ENCODE peak calls at places on chromosomes 11 and 22, in seven cellular contexts. One of them, this sample, is unnamed.

GRCh38 chr11:14642453-14642852 is 1.2 kb upstream of the PDE3B start:
- DNase-seq in AG04449: no peak
- DNase-seq in midbrain: no peak
- DNase-seq in GM23338: no peak
- DNase-seq in caudate nucleus: no peak
- DNase-seq in activated CD4-positive, alpha-beta memory T cell treated with anti-CD3 and anti-CD28 coated beads for 36 hours: no peak
- DNase-seq in epithelial cell of esophagus: no peak
- DNase-seq in this sample: no peak

GRCh38 chr11:129435499-129436245 is 60.0 kb downstream of the BARX2 start:
- DNase-seq in AG04449: no peak
- DNase-seq in caudate nucleus: no peak
- DNase-seq in activated CD4-positive, alpha-beta memory T cell treated with anti-CD3 and anti-CD28 coated beads for 36 hours: no peak
- DNase-seq in epithelial cell of esophagus: peak; percentile 80
- DNase-seq in GM23338: no peak
- DNase-seq in midbrain: no peak
- DNase-seq in this sample: no peak

GRCh38 chr11:33160147-33160546 is 1.1 kb downstream of the CSTF3 start:
- DNase-seq in AG04449: no peak
- DNase-seq in GM23338: peak; percentile 54
- DNase-seq in midbrain: no peak
- DNase-seq in activated CD4-positive, alpha-beta memory T cell treated with anti-CD3 and anti-CD28 coated beads for 36 hours: no peak
- DNase-seq in epithelial cell of esophagus: peak; percentile 40
- DNase-seq in caudate nucleus: no peak
- DNase-seq in this sample: no peak

GRCh38 chr11:82845336-82846036 is 54.7 kb downstream of the PRCP start:
- DNase-seq in AG04449: no peak
- DNase-seq in epithelial cell of esophagus: no peak
- DNase-seq in caudate nucleus: no peak
- DNase-seq in activated CD4-positive, alpha-beta memory T cell treated with anti-CD3 and anti-CD28 coated beads for 36 hours: no peak
- DNase-seq in GM23338: no peak
- DNase-seq in midbrain: peak; percentile 77
- DNase-seq in this sample: no peak

GRCh38 chr11:27242591-27242990 is 120.4 kb downstream of the CCDC34 start:
- DNase-seq in midbrain: no peak
- DNase-seq in AG04449: peak; percentile 89
- DNase-seq in epithelial cell of esophagus: no peak
- DNase-seq in caudate nucleus: no peak
- DNase-seq in GM23338: no peak
- DNase-seq in activated CD4-positive, alpha-beta memory T cell treated with anti-CD3 and anti-CD28 coated beads for 36 hours: no peak
- DNase-seq in this sample: no peak

GRCh38 chr11:61694971-61695706 is 14.9 kb downstream of the DAGLA start:
- DNase-seq in caudate nucleus: peak; percentile 26
- DNase-seq in epithelial cell of esophagus: no peak
- DNase-seq in activated CD4-positive, alpha-beta memory T cell treated with anti-CD3 and anti-CD28 coated beads for 36 hours: no peak
- DNase-seq in AG04449: no peak
- DNase-seq in midbrain: peak; percentile 52
- DNase-seq in GM23338: peak; percentile 75
- DNase-seq in this sample: no peak

GRCh38 chr11:118938491-118939411 is 13.0 kb upstream of the BCL9L start:
- DNase-seq in activated CD4-positive, alpha-beta memory T cell treated with anti-CD3 and anti-CD28 coated beads for 36 hours: no peak
- DNase-seq in epithelial cell of esophagus: peak; percentile 93
- DNase-seq in caudate nucleus: no peak
- DNase-seq in GM23338: no peak
- DNase-seq in midbrain: no peak
- DNase-seq in AG04449: no peak
- DNase-seq in this sample: no peak

GRCh38 chr11:110077866-110078325 is 15.3 kb upstream of the ZC3H12C start:
- DNase-seq in caudate nucleus: no peak
- DNase-seq in activated CD4-positive, alpha-beta memory T cell treated with anti-CD3 and anti-CD28 coated beads for 36 hours: peak; percentile 58
- DNase-seq in epithelial cell of esophagus: peak; percentile 89
- DNase-seq in AG04449: no peak
- DNase-seq in GM23338: peak; percentile 6
- DNase-seq in midbrain: no peak
- DNase-seq in this sample: no peak

GRCh38 chr11:86396403-86396802 is 21.7 kb downstream of the CCDC81 start:
- DNase-seq in GM23338: no peak
- DNase-seq in activated CD4-positive, alpha-beta memory T cell treated with anti-CD3 and anti-CD28 coated beads for 36 hours: no peak
- DNase-seq in AG04449: peak; percentile 64
- DNase-seq in epithelial cell of esophagus: peak; percentile 33
- DNase-seq in caudate nucleus: no peak
- DNase-seq in midbrain: no peak
- DNase-seq in this sample: no peak

GRCh38 chr11:129813216-129813791 is 2.3 kb upstream of the TMEM45B start:
- DNase-seq in caudate nucleus: no peak
- DNase-seq in GM23338: no peak
- DNase-seq in activated CD4-positive, alpha-beta memory T cell treated with anti-CD3 and anti-CD28 coated beads for 36 hours: no peak
- DNase-seq in midbrain: no peak
- DNase-seq in epithelial cell of esophagus: no peak
- DNase-seq in AG04449: no peak
- DNase-seq in this sample: no peak

GRCh38 chr22:28935713-28936112 is 52.3 kb downstream of the ZNRF3 start:
- DNase-seq in GM23338: peak; percentile 74
- DNase-seq in AG04449: no peak
- DNase-seq in activated CD4-positive, alpha-beta memory T cell treated with anti-CD3 and anti-CD28 coated beads for 36 hours: no peak
- DNase-seq in caudate nucleus: no peak
- DNase-seq in epithelial cell of esophagus: no peak
- DNase-seq in midbrain: no peak
- DNase-seq in this sample: no peak

GRCh38 chr11:45110562-45110961 is 35.9 kb upstream of the PRDM11 start:
- DNase-seq in activated CD4-positive, alpha-beta memory T cell treated with anti-CD3 and anti-CD28 coated beads for 36 hours: peak; percentile 31
- DNase-seq in epithelial cell of esophagus: peak; percentile 80
- DNase-seq in AG04449: no peak
- DNase-seq in midbrain: peak; percentile 75
- DNase-seq in GM23338: peak; percentile 89
- DNase-seq in caudate nucleus: peak; percentile 26
- DNase-seq in this sample: peak; percentile 19

GRCh38 chr22:44668190-44668885 is 33.7 kb upstream of the PRR5 start:
- DNase-seq in GM23338: peak; percentile 82
- DNase-seq in caudate nucleus: no peak
- DNase-seq in epithelial cell of esophagus: no peak
- DNase-seq in midbrain: peak; percentile 14
- DNase-seq in activated CD4-positive, alpha-beta memory T cell treated with anti-CD3 and anti-CD28 coated beads for 36 hours: peak; percentile 39
- DNase-seq in AG04449: no peak
- DNase-seq in this sample: no peak

GRCh38 chr22:32588063-32588462 is 113.5 kb downstream of the FBXO7 start:
- DNase-seq in AG04449: no peak
- DNase-seq in epithelial cell of esophagus: no peak
- DNase-seq in midbrain: no peak
- DNase-seq in activated CD4-positive, alpha-beta memory T cell treated with anti-CD3 and anti-CD28 coated beads for 36 hours: no peak
- DNase-seq in GM23338: no peak
- DNase-seq in caudate nucleus: no peak
- DNase-seq in this sample: no peak

GRCh38 chr11:14361951-14362350 is 3.0 kb upstream of the RRAS2 start:
- DNase-seq in epithelial cell of esophagus: no peak
- DNase-seq in midbrain: no peak
- DNase-seq in caudate nucleus: no peak
- DNase-seq in activated CD4-positive, alpha-beta memory T cell treated with anti-CD3 and anti-CD28 coated beads for 36 hours: no peak
- DNase-seq in AG04449: no peak
- DNase-seq in GM23338: no peak
- DNase-seq in this sample: no peak

GRCh38 chr22:17836977-17837742 is 62.9 kb upstream of the BID start:
- DNase-seq in epithelial cell of esophagus: peak; percentile 62
- DNase-seq in activated CD4-positive, alpha-beta memory T cell treated with anti-CD3 and anti-CD28 coated beads for 36 hours: no peak
- DNase-seq in GM23338: peak; percentile 52
- DNase-seq in caudate nucleus: no peak
- DNase-seq in AG04449: no peak
- DNase-seq in midbrain: no peak
- DNase-seq in this sample: no peak

GRCh38 chr11:20595101-20595500 is 4.3 kb upstream of the SLC6A5 start:
- DNase-seq in midbrain: no peak
- DNase-seq in activated CD4-positive, alpha-beta memory T cell treated with anti-CD3 and anti-CD28 coated beads for 36 hours: no peak
- DNase-seq in epithelial cell of esophagus: no peak
- DNase-seq in AG04449: no peak
- DNase-seq in caudate nucleus: no peak
- DNase-seq in GM23338: no peak
- DNase-seq in this sample: no peak

GRCh38 chr11:1834791-1835670 is at the start of gene SYT8:
- DNase-seq in epithelial cell of esophagus: no peak
- DNase-seq in GM23338: no peak
- DNase-seq in activated CD4-positive, alpha-beta memory T cell treated with anti-CD3 and anti-CD28 coated beads for 36 hours: no peak
- DNase-seq in AG04449: no peak
- DNase-seq in caudate nucleus: no peak
- DNase-seq in midbrain: no peak
- DNase-seq in this sample: no peak

GRCh38 chr11:110712643-110713468 is 619 bp upstream of the ARHGAP20 start:
- DNase-seq in AG04449: no peak
- DNase-seq in activated CD4-positive, alpha-beta memory T cell treated with anti-CD3 and anti-CD28 coated beads for 36 hours: no peak
- DNase-seq in GM23338: peak; percentile 49
- DNase-seq in epithelial cell of esophagus: peak; percentile 29
- DNase-seq in caudate nucleus: peak; percentile 50
- DNase-seq in midbrain: peak; percentile 57
- DNase-seq in this sample: no peak

GRCh38 chr22:19932367-19933206 is 9.0 kb upstream of the COMT start:
- DNase-seq in midbrain: no peak
- DNase-seq in epithelial cell of esophagus: no peak
- DNase-seq in GM23338: no peak
- DNase-seq in caudate nucleus: no peak
- DNase-seq in activated CD4-positive, alpha-beta memory T cell treated with anti-CD3 and anti-CD28 coated beads for 36 hours: no peak
- DNase-seq in AG04449: no peak
- DNase-seq in this sample: no peak

GRCh38 chr11:17972987-17973386 is 39.9 kb downstream of the SERGEF start:
- DNase-seq in activated CD4-positive, alpha-beta memory T cell treated with anti-CD3 and anti-CD28 coated beads for 36 hours: peak; percentile 12
- DNase-seq in midbrain: no peak
- DNase-seq in caudate nucleus: peak; percentile 52
- DNase-seq in AG04449: peak; percentile 46
- DNase-seq in GM23338: peak; percentile 92
- DNase-seq in epithelial cell of esophagus: peak; percentile 97
- DNase-seq in this sample: peak; percentile 2

GRCh38 chr11:9529333-9529648 is 44.2 kb upstream of the WEE1 start:
- DNase-seq in midbrain: no peak
- DNase-seq in activated CD4-positive, alpha-beta memory T cell treated with anti-CD3 and anti-CD28 coated beads for 36 hours: no peak
- DNase-seq in AG04449: no peak
- DNase-seq in GM23338: no peak
- DNase-seq in caudate nucleus: no peak
- DNase-seq in epithelial cell of esophagus: no peak
- DNase-seq in this sample: no peak

GRCh38 chr22:31400023-31400397 is 606 bp downstream of the DRG1 start:
- DNase-seq in epithelial cell of esophagus: peak; percentile 29
- DNase-seq in GM23338: peak; percentile 7
- DNase-seq in midbrain: no peak
- DNase-seq in caudate nucleus: no peak
- DNase-seq in AG04449: no peak
- DNase-seq in activated CD4-positive, alpha-beta memory T cell treated with anti-CD3 and anti-CD28 coated beads for 36 hours: no peak
- DNase-seq in this sample: no peak

GRCh38 chr11:129013737-129014475 is 71.2 kb upstream of the TP53AIP1 start:
- DNase-seq in GM23338: no peak
- DNase-seq in AG04449: no peak
- DNase-seq in caudate nucleus: no peak
- DNase-seq in activated CD4-positive, alpha-beta memory T cell treated with anti-CD3 and anti-CD28 coated beads for 36 hours: no peak
- DNase-seq in epithelial cell of esophagus: peak; percentile 68
- DNase-seq in midbrain: no peak
- DNase-seq in this sample: no peak

GRCh38 chr11:125257185-125257584 is 92.6 kb downstream of the PKNOX2 start:
- DNase-seq in caudate nucleus: no peak
- DNase-seq in AG04449: no peak
- DNase-seq in GM23338: peak; percentile 78
- DNase-seq in midbrain: no peak
- DNase-seq in activated CD4-positive, alpha-beta memory T cell treated with anti-CD3 and anti-CD28 coated beads for 36 hours: no peak
- DNase-seq in epithelial cell of esophagus: no peak
- DNase-seq in this sample: no peak

GRCh38 chr11:102573851-102574250 is 43.3 kb upstream of the MMP7 start:
- DNase-seq in AG04449: no peak
- DNase-seq in activated CD4-positive, alpha-beta memory T cell treated with anti-CD3 and anti-CD28 coated beads for 36 hours: no peak
- DNase-seq in midbrain: no peak
- DNase-seq in epithelial cell of esophagus: peak; percentile 62
- DNase-seq in caudate nucleus: no peak
- DNase-seq in GM23338: no peak
- DNase-seq in this sample: no peak

GRCh38 chr11:6362185-6362867 is 27.9 kb upstream of the SMPD1 start:
- DNase-seq in activated CD4-positive, alpha-beta memory T cell treated with anti-CD3 and anti-CD28 coated beads for 36 hours: no peak
- DNase-seq in GM23338: no peak
- DNase-seq in caudate nucleus: no peak
- DNase-seq in midbrain: no peak
- DNase-seq in epithelial cell of esophagus: peak; percentile 12
- DNase-seq in AG04449: no peak
- DNase-seq in this sample: no peak

GRCh38 chr11:113313601-113314000 is 782 bp upstream of the TTC12 start:
- DNase-seq in activated CD4-positive, alpha-beta memory T cell treated with anti-CD3 and anti-CD28 coated beads for 36 hours: peak; percentile 44
- DNase-seq in midbrain: no peak
- DNase-seq in GM23338: no peak
- DNase-seq in AG04449: no peak
- DNase-seq in caudate nucleus: no peak
- DNase-seq in epithelial cell of esophagus: peak; percentile 72
- DNase-seq in this sample: no peak

GRCh38 chr11:60761436-60762190 is 4.9 kb downstream of the MS4A15 start:
- DNase-seq in AG04449: no peak
- DNase-seq in epithelial cell of esophagus: no peak
- DNase-seq in GM23338: no peak
- DNase-seq in caudate nucleus: no peak
- DNase-seq in activated CD4-positive, alpha-beta memory T cell treated with anti-CD3 and anti-CD28 coated beads for 36 hours: no peak
- DNase-seq in midbrain: no peak
- DNase-seq in this sample: no peak

GRCh38 chr22:46815896-46816721 is 53.7 kb downstream of the TBC1D22A start:
- DNase-seq in midbrain: peak; percentile 11
- DNase-seq in epithelial cell of esophagus: no peak
- DNase-seq in AG04449: no peak
- DNase-seq in caudate nucleus: no peak
- DNase-seq in GM23338: peak; percentile 31
- DNase-seq in activated CD4-positive, alpha-beta memory T cell treated with anti-CD3 and anti-CD28 coated beads for 36 hours: no peak
- DNase-seq in this sample: peak; percentile 31

This sample was measured in T1000.